ENCODE peak calls at places on chromosomes 13 and 19, in eight cellular contexts. One of them, this sample, is unnamed.
A peak's percentile ranks its signal among the peaks of the same experiment; 100 is the strongest.

GRCh38 chr19:34306213-34306661 is 51.9 kb downstream of the GARRE1 start:
- DNase-seq in HepG2: peak; percentile 88
- DNase-seq in hepatocyte: no peak
- DNase-seq in adrenal gland: no peak
- DNase-seq in right atrium auricular region: no peak
- DNase-seq in thoracic aorta: no peak
- DNase-seq in upper lobe of right lung: no peak
- DNase-seq in SK-N-SH: no peak
- DNase-seq in this sample: no peak

GRCh38 chr19:43562211-43562697 is 13.1 kb downstream of the XRCC1 start:
- DNase-seq in SK-N-SH: no peak
- DNase-seq in HepG2: no peak
- DNase-seq in adrenal gland: no peak
- DNase-seq in right atrium auricular region: no peak
- DNase-seq in hepatocyte: no peak
- DNase-seq in thoracic aorta: no peak
- DNase-seq in upper lobe of right lung: no peak
- DNase-seq in this sample: no peak

GRCh38 chr19:49666120-49666444 is 349 bp downstream of the BCL2L12 start:
- DNase-seq in thoracic aorta: no peak
- DNase-seq in hepatocyte: no peak
- DNase-seq in right atrium auricular region: no peak
- DNase-seq in upper lobe of right lung: no peak
- DNase-seq in SK-N-SH: no peak
- DNase-seq in HepG2: no peak
- DNase-seq in adrenal gland: no peak
- DNase-seq in this sample: no peak

GRCh38 chr19:5358173-5358800 is 17.7 kb upstream of the PTPRS start:
- DNase-seq in adrenal gland: no peak
- DNase-seq in hepatocyte: no peak
- DNase-seq in upper lobe of right lung: no peak
- DNase-seq in HepG2: peak; percentile 27
- DNase-seq in right atrium auricular region: no peak
- DNase-seq in SK-N-SH: peak; percentile 67
- DNase-seq in thoracic aorta: no peak
- DNase-seq in this sample: no peak

GRCh38 chr13:20442798-20443381 is 82.8 kb downstream of the CRYL1 start:
- DNase-seq in thoracic aorta: no peak
- DNase-seq in upper lobe of right lung: no peak
- DNase-seq in hepatocyte: no peak
- DNase-seq in SK-N-SH: no peak
- DNase-seq in HepG2: no peak
- DNase-seq in right atrium auricular region: no peak
- DNase-seq in adrenal gland: no peak
- DNase-seq in this sample: no peak

GRCh38 chr13:46146898-46147297 is 35.1 kb downstream of the LCP1 start:
- DNase-seq in HepG2: peak; percentile 56
- DNase-seq in adrenal gland: peak; percentile 61
- DNase-seq in thoracic aorta: no peak
- DNase-seq in SK-N-SH: peak; percentile 42
- DNase-seq in hepatocyte: peak; percentile 52
- DNase-seq in right atrium auricular region: no peak
- DNase-seq in upper lobe of right lung: no peak
- DNase-seq in this sample: peak; percentile 48

GRCh38 chr13:94901070-94901469 is 188.7 kb upstream of the SOX21 start:
- DNase-seq in SK-N-SH: no peak
- DNase-seq in hepatocyte: no peak
- DNase-seq in right atrium auricular region: no peak
- DNase-seq in upper lobe of right lung: no peak
- DNase-seq in HepG2: no peak
- DNase-seq in adrenal gland: no peak
- DNase-seq in thoracic aorta: no peak
- DNase-seq in this sample: no peak

GRCh38 chr13:101309014-101309619 is 107.2 kb downstream of the NALCN start:
- DNase-seq in SK-N-SH: no peak
- DNase-seq in thoracic aorta: no peak
- DNase-seq in HepG2: no peak
- DNase-seq in right atrium auricular region: no peak
- DNase-seq in adrenal gland: no peak
- DNase-seq in hepatocyte: no peak
- DNase-seq in upper lobe of right lung: no peak
- DNase-seq in this sample: peak; percentile 30

GRCh38 chr19:9032136-9032626 is 22.0 kb upstream of the MUC16 start:
- DNase-seq in SK-N-SH: no peak
- DNase-seq in adrenal gland: no peak
- DNase-seq in thoracic aorta: no peak
- DNase-seq in HepG2: no peak
- DNase-seq in hepatocyte: no peak
- DNase-seq in right atrium auricular region: no peak
- DNase-seq in upper lobe of right lung: no peak
- DNase-seq in this sample: no peak

GRCh38 chr19:48698046-48698445 is 2.3 kb downstream of the FUT2 start:
- DNase-seq in HepG2: no peak
- DNase-seq in SK-N-SH: no peak
- DNase-seq in hepatocyte: no peak
- DNase-seq in right atrium auricular region: no peak
- DNase-seq in thoracic aorta: no peak
- DNase-seq in adrenal gland: no peak
- DNase-seq in upper lobe of right lung: no peak
- DNase-seq in this sample: no peak

DNA sequence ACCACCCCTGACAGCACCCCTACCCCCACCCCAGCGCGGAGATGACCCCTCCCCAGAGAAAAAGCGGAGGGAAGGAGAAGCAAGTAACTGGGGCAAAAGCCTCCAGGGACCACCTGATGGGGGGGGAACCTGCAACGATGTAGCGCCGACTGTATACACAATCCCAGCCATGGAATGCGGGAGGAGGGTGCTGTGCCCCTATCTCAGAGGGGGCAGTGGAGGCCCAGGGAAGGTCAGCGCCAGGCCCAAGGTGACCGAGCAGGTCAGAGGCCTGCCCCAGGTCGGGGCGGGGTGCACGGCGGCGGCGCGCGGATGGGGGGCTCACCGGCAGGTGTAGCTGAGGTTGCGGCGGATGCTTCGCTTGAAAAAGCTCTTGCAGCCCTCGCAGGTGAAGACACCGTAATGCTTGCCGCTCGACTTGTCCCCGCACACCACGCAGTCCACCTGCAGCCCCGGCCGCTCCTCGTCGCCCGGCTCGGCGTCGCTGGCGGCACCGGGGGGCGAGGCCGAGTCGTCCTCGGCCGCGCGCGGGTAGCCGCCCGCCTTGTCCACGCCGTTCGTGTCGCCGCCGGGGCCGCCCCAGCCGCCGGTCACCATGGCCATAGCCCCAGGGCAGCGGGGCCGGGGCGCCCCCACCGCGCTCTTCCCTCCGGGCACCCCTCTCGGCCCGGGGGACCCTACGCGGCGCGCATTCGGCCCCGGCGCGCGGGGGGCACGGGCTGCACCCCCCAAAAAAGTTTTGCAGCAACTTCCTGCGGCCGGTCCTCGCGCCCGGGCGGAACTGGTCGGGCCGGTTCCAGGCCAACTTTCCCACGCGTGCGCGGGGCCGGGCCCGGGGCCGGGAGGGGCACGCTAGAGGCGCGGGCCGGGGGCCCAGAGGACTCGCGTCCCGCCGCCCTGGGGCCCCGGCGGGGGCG is 843 bp downstream of the NR2F6 start:
- DNase-seq in right atrium auricular region: no peak
- DNase-seq in hepatocyte: peak; percentile 75
- DNase-seq in upper lobe of right lung: peak; percentile 83
- DNase-seq in HepG2: no peak
- DNase-seq in adrenal gland: peak; percentile 33
- DNase-seq in SK-N-SH: peak; percentile 55
- DNase-seq in thoracic aorta: no peak
- DNase-seq in this sample: no peak
- H3K4me1 ChIP-seq in right atrium auricular region: peaks cover 41% of the 10 kb centered on the region
- H3K4me1 ChIP-seq in hepatocyte: peaks cover 62% of the 10 kb centered on the region
- H3K4me1 ChIP-seq in upper lobe of right lung: peaks cover 24% of the 10 kb centered on the region
- H3K4me1 ChIP-seq in HepG2: peaks cover 73% of the 10 kb centered on the region
- H3K4me1 ChIP-seq in adrenal gland: no peaks in the 10 kb centered on the region
- H3K4me1 ChIP-seq in SK-N-SH: peaks cover 6% of the 10 kb centered on the region
- H3K4me1 ChIP-seq in thoracic aorta: peaks cover 40% of the 10 kb centered on the region
- H3K4me1 ChIP-seq in this sample: peaks cover 26% of the 10 kb centered on the region

DNA sequence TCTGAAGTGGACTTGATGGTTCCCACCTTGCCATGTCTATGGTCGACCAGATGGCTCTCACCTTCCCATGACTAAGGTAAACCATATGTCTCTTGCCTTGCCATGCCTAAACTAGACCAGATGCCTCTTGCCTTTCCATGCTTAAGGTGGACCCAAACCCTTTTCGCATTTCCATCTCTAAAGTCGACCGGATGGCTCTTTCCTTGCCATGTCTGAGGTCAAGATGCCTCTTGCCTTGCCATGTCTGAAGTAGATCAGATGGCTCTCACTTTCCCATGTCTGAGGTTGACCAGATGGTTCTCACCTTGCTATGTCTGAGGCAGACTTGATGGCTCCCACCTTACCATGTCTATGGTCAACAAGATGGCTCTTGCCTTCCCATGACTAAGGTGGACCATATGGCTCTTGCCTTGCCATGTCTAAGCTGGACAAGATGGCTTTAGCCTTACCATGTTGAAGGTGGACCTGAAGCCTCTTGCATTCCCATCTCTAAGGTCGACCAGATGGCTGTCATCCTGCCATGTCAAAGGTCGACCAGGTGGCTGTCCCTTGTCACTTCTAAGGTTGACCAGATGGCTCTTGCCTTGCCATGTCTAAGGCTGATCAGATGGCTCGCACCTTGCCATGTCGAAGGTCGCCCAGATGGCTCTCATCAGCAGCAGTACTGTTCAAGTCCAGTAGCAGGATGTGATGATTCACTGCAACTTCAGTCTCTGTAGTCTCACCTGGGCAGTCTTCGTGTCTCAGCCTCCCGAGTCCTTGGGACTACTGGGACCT is 1439.4 kb downstream of the UQCRFS1 start:
- DNase-seq in SK-N-SH: no peak
- DNase-seq in HepG2: no peak
- DNase-seq in thoracic aorta: no peak
- DNase-seq in upper lobe of right lung: no peak
- DNase-seq in right atrium auricular region: peak; percentile 43
- DNase-seq in adrenal gland: no peak
- DNase-seq in hepatocyte: no peak
- DNase-seq in this sample: no peak
- H3K9me3 ChIP-seq in SK-N-SH: no peaks in the 10 kb centered on the region
- H3K9me3 ChIP-seq in HepG2: peaks cover 52% of the 10 kb centered on the region
- H3K9me3 ChIP-seq in thoracic aorta: peaks cover 82% of the 10 kb centered on the region
- H3K9me3 ChIP-seq in upper lobe of right lung: no peaks in the 10 kb centered on the region
- H3K9me3 ChIP-seq in right atrium auricular region: no peaks in the 10 kb centered on the region
- H3K9me3 ChIP-seq in adrenal gland: no peaks in the 10 kb centered on the region
- H3K9me3 ChIP-seq in hepatocyte: peaks cover 6% of the 10 kb centered on the region
- H3K9me3 ChIP-seq in this sample: no peaks in the 10 kb centered on the region

GRCh38 chr13:30696278-30697176 is 38.8 kb upstream of the ALOX5AP start:
- DNase-seq in hepatocyte: no peak
- DNase-seq in HepG2: no peak
- DNase-seq in right atrium auricular region: peak; percentile 66
- DNase-seq in upper lobe of right lung: peak; percentile 70
- DNase-seq in thoracic aorta: no peak
- DNase-seq in adrenal gland: peak; percentile 63
- DNase-seq in SK-N-SH: no peak
- DNase-seq in this sample: peak; percentile 16
- H3K4me3 ChIP-seq in hepatocyte: no peak overlapping the region
- H3K4me3 ChIP-seq in HepG2: no peak overlapping the region
- H3K4me3 ChIP-seq in right atrium auricular region: no peak overlapping the region
- H3K4me3 ChIP-seq in upper lobe of right lung: no peak overlapping the region
- H3K4me3 ChIP-seq in thoracic aorta: no peak overlapping the region
- H3K4me3 ChIP-seq in adrenal gland: no peak overlapping the region
- H3K4me3 ChIP-seq in SK-N-SH: no peak overlapping the region
- H3K4me3 ChIP-seq in this sample: no peak overlapping the region

GRCh38 chr13:103133551-103133950 is 67.3 kb upstream of the SLC10A2 start:
- DNase-seq in HepG2: no peak
- DNase-seq in upper lobe of right lung: no peak
- DNase-seq in hepatocyte: no peak
- DNase-seq in right atrium auricular region: no peak
- DNase-seq in thoracic aorta: no peak
- DNase-seq in SK-N-SH: no peak
- DNase-seq in adrenal gland: no peak
- DNase-seq in this sample: no peak
- H3K4me1 ChIP-seq in HepG2: peaks cover 10% of the 10 kb centered on the region
- H3K4me1 ChIP-seq in upper lobe of right lung: no peaks in the 10 kb centered on the region
- H3K4me1 ChIP-seq in hepatocyte: no peaks in the 10 kb centered on the region
- H3K4me1 ChIP-seq in right atrium auricular region: no peaks in the 10 kb centered on the region
- H3K4me1 ChIP-seq in thoracic aorta: no peaks in the 10 kb centered on the region
- H3K4me1 ChIP-seq in SK-N-SH: no peaks in the 10 kb centered on the region
- H3K4me1 ChIP-seq in adrenal gland: no peaks in the 10 kb centered on the region
- H3K4me1 ChIP-seq in this sample: peaks cover 3% of the 10 kb centered on the region

GRCh38 chr19:11942843-11943108 is 17.9 kb downstream of the ZNF700 start:
- DNase-seq in right atrium auricular region: no peak
- DNase-seq in thoracic aorta: no peak
- DNase-seq in HepG2: no peak
- DNase-seq in adrenal gland: no peak
- DNase-seq in hepatocyte: no peak
- DNase-seq in upper lobe of right lung: no peak
- DNase-seq in SK-N-SH: no peak
- DNase-seq in this sample: no peak
- H3K9me3 ChIP-seq in right atrium auricular region: peaks cover 72% of the 10 kb centered on the region
- H3K9me3 ChIP-seq in thoracic aorta: peaks cover 91% of the 10 kb centered on the region
- H3K9me3 ChIP-seq in HepG2: peaks cover 21% of the 10 kb centered on the region
- H3K9me3 ChIP-seq in adrenal gland: peaks cover 8% of the 10 kb centered on the region
- H3K9me3 ChIP-seq in hepatocyte: peaks cover 52% of the 10 kb centered on the region
- H3K9me3 ChIP-seq in upper lobe of right lung: peaks cover 75% of the 10 kb centered on the region
- H3K9me3 ChIP-seq in SK-N-SH: peaks cover 6% of the 10 kb centered on the region
- H3K9me3 ChIP-seq in this sample: no peaks in the 10 kb centered on the region

DNA sequence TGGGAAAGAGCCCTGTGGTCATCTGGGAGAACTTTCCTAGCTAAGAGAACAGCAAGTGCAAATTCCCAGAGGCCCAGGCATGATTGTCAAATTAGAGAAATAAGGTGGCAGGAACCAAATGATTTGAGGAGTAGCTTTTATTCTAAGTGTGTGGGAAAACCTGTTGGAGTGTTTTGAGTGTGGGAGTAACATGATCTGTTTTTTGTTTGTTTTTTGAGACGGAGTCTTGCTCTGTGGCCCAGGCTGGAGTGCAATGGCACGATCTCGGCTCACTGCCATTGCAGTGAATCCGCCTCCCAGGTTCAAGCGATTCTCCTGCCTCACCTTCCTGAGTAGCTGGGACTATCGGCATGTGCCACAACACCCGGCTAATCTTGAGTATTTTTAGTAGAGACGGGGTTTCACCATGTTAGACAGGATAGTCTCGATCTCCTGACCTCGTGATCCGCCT is 2.4 kb downstream of the SAE1 start:
- DNase-seq in thoracic aorta: no peak
- DNase-seq in HepG2: no peak
- DNase-seq in SK-N-SH: no peak
- DNase-seq in upper lobe of right lung: peak; percentile 21
- DNase-seq in right atrium auricular region: no peak
- DNase-seq in hepatocyte: no peak
- DNase-seq in adrenal gland: no peak
- DNase-seq in this sample: no peak
- H3K4me3 ChIP-seq in thoracic aorta: no peak overlapping the region
- H3K4me3 ChIP-seq in HepG2: peak overlapping the region; percentile 9
- H3K4me3 ChIP-seq in SK-N-SH: no peak overlapping the region
- H3K4me3 ChIP-seq in upper lobe of right lung: no peak overlapping the region
- H3K4me3 ChIP-seq in right atrium auricular region: no peak overlapping the region
- H3K4me3 ChIP-seq in hepatocyte: no peak overlapping the region
- H3K4me3 ChIP-seq in adrenal gland: no peak overlapping the region
- H3K4me3 ChIP-seq in this sample: no peak overlapping the region